ENCODE peak calls at places on chromosome 15, in eight cellular contexts. L, B, N, T, Z, A, G and K are unnamed samples.

GRCh38 chr15:66680502-66680901 is 21.5 kb upstream of the SMAD6 start:
- DNase-seq in L (no peak), B (no peak), N (no peak), T (no peak), Z (no peak), A (no peak), G (no peak), K (no peak)

GRCh38 chr15:60869851-60870250 is 359.3 kb downstream of the RORA start:
- DNase-seq in L (no peak), B (no peak), N (no peak), T (no peak), Z (no peak), A (no peak), G (no peak), K (no peak)

GRCh38 chr15:43877371-43877770 is 50.6 kb downstream of the WDR76 start:
- DNase-seq in L (no peak), B (no peak), N (no peak), T (no peak), Z (no peak), A (no peak), G (no peak), K (no peak)

GRCh38 chr15:77112819-77113569 is 42.1 kb upstream of the TSPAN3 start:
- DNase-seq in L (no peak), B (peak), N (peak), T (no peak), Z (no peak), A (no peak), G (no peak), K (no peak)

GRCh38 chr15:59138243-59138642 is 33.3 kb downstream of the CCNB2 start:
- DNase-seq in L (no peak), B (peak), N (peak), T (peak), Z (peak), A (no peak), G (peak), K (no peak)

GRCh38 chr15:67755264-67755663 is 70.0 kb upstream of the SKOR1 start:
- DNase-seq in L (no peak), B (no peak), N (no peak), T (no peak), Z (no peak), A (no peak), G (no peak), K (no peak)

GRCh38 chr15:43513550-43513949 is 3.9 kb upstream of the MAP1A start:
- DNase-seq in L (no peak), B (no peak), N (no peak), T (peak), Z (no peak), A (no peak), G (no peak), K (no peak)

GRCh38 chr15:100973351-100974034 is 54.3 kb downstream of the LRRK1 start:
- DNase-seq in L (peak), B (peak), N (no peak), T (no peak), Z (peak), A (no peak), G (no peak), K (no peak)

GRCh38 chr15:76932090-76932966 is 779 bp downstream of the RCN2 start:
- DNase-seq in L (no peak), B (peak), N (no peak), T (no peak), Z (no peak), A (no peak), G (no peak), K (no peak)

GRCh38 chr15:25863067-25863967 is at the start of gene ATP10A:
- DNase-seq in L (peak), B (peak), N (no peak), T (peak), Z (peak), A (no peak), G (peak), K (no peak)

GRCh38 chr15:77482570-77482969 is 61.9 kb downstream of the HMG20A start:
- DNase-seq in L (no peak), B (no peak), N (no peak), T (peak), Z (no peak), A (no peak), G (no peak), K (no peak)

GRCh38 chr15:58066042-58066867 is 744 bp upstream of the ALDH1A2 start:
- DNase-seq in L (peak), B (peak), N (peak), T (peak), Z (peak), A (peak), G (peak), K (peak)

GRCh38 chr15:61835476-61836106 is 224.7 kb downstream of the VPS13C start:
- DNase-seq in L (no peak), B (peak), N (peak), T (peak), Z (peak), A (peak), G (peak), K (peak)

GRCh38 chr15:59687831-59688230 is 1.3 kb downstream of the BNIP2 start:
- DNase-seq in L (no peak), B (no peak), N (no peak), T (no peak), Z (no peak), A (peak), G (no peak), K (no peak)

GRCh38 chr15:69325456-69325971 is 26.8 kb downstream of the PAQR5 start:
- DNase-seq in L (no peak), B (no peak), N (no peak), T (no peak), Z (no peak), A (no peak), G (no peak), K (no peak)

GRCh38 chr15:80953953-80954778 is 35.5 kb downstream of the MESD start:
- DNase-seq in L (no peak), B (no peak), N (no peak), T (peak), Z (no peak), A (peak), G (no peak), K (no peak)

GRCh38 chr15:90749754-90750153 is 32.6 kb downstream of the BLM start:
- DNase-seq in L (no peak), B (no peak), N (no peak), T (no peak), Z (no peak), A (no peak), G (no peak), K (no peak)

GRCh38 chr15:63073497-63074172 is 31.1 kb downstream of the TPM1 start:
- DNase-seq in L (no peak), B (no peak), N (no peak), T (no peak), Z (no peak), A (no peak), G (no peak), K (no peak)

GRCh38 chr15:75049392-75049791 is 26.0 kb downstream of the PPCDC start:
- DNase-seq in L (no peak), B (no peak), N (peak), T (no peak), Z (no peak), A (no peak), G (peak), K (peak)

GRCh38 chr15:73584699-73585420 is 48.3 kb downstream of the NPTN start:
- DNase-seq in L (no peak), B (no peak), N (no peak), T (no peak), Z (no peak), A (no peak), G (no peak), K (no peak)

GRCh38 chr15:61916104-61916503 is 144.1 kb downstream of the VPS13C start:
- DNase-seq in L (no peak), B (peak), N (no peak), T (no peak), Z (no peak), A (no peak), G (no peak), K (no peak)

GRCh38 chr15:67843571-67844387 is 3.9 kb upstream of the RNU6-1 start:
- DNase-seq in L (no peak), B (peak), N (no peak), T (no peak), Z (no peak), A (no peak), G (no peak), K (no peak)

GRCh38 chr15:90451215-90451850 is 63.3 kb downstream of the IQGAP1 start:
- DNase-seq in L (no peak), B (no peak), N (no peak), T (peak), Z (no peak), A (peak), G (no peak), K (no peak)

GRCh38 chr15:100468265-100468664 is 60.5 kb downstream of the CERS3 start:
- DNase-seq in L (no peak), B (peak), N (no peak), T (no peak), Z (no peak), A (no peak), G (peak), K (peak)

GRCh38 chr15:96356494-96357455 is 26.3 kb downstream of the NR2F2 start:
- DNase-seq in L (peak), B (peak), N (peak), T (peak), Z (peak), A (peak), G (peak), K (peak)

GRCh38 chr15:96350321-96350720 is 19.8 kb downstream of the NR2F2 start:
- DNase-seq in L (no peak), B (no peak), N (no peak), T (no peak), Z (no peak), A (no peak), G (no peak), K (no peak)

GRCh38 chr15:55740981-55741591 is 1.9 kb downstream of the PRTG start:
- DNase-seq in L (no peak), B (no peak), N (no peak), T (no peak), Z (no peak), A (no peak), G (no peak), K (no peak)

GRCh38 chr15:73318463-73319351 is 50.1 kb downstream of the HCN4 start:
- DNase-seq in L (no peak), B (peak), N (no peak), T (no peak), Z (peak), A (no peak), G (no peak), K (no peak)

GRCh38 chr15:101296418-101297405 is 1.7 kb upstream of the SNRPA1 start:
- DNase-seq in L (no peak), B (no peak), N (no peak), T (peak), Z (no peak), A (peak), G (no peak), K (no peak)

GRCh38 chr15:62107561-62108110 is 40.9 kb downstream of the C2CD4A start:
- DNase-seq in L (no peak), B (no peak), N (no peak), T (no peak), Z (no peak), A (no peak), G (no peak), K (no peak)

DNA sequence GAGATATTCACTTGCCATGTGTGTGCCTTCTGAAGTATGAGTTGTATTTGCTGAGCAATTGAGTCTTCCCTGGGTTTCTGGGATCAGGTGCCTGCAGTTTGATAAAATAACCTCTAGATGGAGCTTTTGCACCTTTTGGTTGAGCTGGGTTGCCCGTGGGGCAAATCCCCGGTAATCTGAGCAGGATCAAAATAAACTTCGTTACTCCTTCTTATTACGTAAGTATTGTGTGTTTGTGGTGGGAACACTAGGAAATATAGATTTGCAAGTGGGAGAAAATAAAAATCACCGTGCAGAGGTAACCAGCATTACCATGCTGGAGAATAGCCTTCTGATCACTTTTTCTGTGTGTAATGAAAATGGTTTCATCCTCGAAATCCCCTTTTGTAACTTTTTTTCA is 277.4 kb upstream of the NR2E3 start:
- DNase-seq in L (no peak), B (peak), N (no peak), T (peak), Z (peak), A (peak), G (no peak), K (no peak)
- TF ChIP-seq CTCF in L (peak), B (peak), N (peak), T (peak), Z (peak), A (peak), G (peak), K (no peak)

DNA sequence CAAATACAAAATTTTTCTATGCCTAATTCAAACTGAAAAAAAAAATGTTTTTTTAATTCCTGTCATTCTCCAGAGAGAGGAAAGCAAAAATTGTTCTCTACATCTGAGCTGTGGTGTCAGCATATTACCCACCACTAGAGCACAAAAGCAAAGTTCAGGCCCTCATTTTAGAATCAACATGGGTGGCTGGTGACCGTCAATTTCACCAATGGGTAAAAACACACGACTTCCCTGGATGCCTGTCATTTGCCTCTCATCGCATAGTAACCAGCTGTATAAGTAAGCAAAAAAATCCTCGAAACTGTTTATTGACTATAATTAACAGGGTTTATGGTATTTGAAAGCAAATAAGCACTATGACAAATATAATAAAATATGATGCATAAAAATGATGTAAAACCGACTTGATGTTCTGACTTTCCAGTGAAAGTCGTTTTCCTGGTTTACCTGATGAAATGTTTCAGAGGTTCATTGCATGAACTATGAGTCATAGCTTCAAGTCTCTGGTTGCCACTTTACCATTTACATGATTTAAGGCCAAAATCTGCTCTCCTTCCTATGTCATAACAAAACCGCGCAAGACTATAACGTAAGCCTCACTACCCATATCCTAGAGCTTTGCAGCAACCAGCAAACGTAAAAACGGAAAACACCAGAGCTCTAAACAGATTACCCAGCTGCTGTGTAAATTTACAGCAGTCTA is 60.5 kb downstream of the THBS1 start:
- DNase-seq in L (no peak), B (no peak), N (peak), T (peak), Z (no peak), A (peak), G (no peak), K (no peak)
- TF ChIP-seq CTCF in L (no peak), B (no peak), N (peak), T (peak), Z (no peak), A (no peak), G (no peak), K (no peak)

GRCh38 chr15:64099379-64099778 is 3.6 kb downstream of the SNX1 start:
- DNase-seq in L (no peak), B (no peak), N (no peak), T (no peak), Z (no peak), A (no peak), G (no peak), K (no peak)

GRCh38 chr15:64095795-64096485 is at the start of gene SNX1:
- DNase-seq in L (peak), B (peak), N (peak), T (peak), Z (peak), A (peak), G (peak), K (peak)

GRCh38 chr15:64095431-64095794 is 369 bp upstream of the SNX1 start:
- DNase-seq in L (no peak), B (no peak), N (no peak), T (no peak), Z (no peak), A (no peak), G (no peak), K (no peak)

GRCh38 chr15:64093627-64094417 is at the start of gene CIAO2A:
- DNase-seq in L (peak), B (peak), N (peak), T (peak), Z (peak), A (peak), G (peak), K (peak)

DNA sequence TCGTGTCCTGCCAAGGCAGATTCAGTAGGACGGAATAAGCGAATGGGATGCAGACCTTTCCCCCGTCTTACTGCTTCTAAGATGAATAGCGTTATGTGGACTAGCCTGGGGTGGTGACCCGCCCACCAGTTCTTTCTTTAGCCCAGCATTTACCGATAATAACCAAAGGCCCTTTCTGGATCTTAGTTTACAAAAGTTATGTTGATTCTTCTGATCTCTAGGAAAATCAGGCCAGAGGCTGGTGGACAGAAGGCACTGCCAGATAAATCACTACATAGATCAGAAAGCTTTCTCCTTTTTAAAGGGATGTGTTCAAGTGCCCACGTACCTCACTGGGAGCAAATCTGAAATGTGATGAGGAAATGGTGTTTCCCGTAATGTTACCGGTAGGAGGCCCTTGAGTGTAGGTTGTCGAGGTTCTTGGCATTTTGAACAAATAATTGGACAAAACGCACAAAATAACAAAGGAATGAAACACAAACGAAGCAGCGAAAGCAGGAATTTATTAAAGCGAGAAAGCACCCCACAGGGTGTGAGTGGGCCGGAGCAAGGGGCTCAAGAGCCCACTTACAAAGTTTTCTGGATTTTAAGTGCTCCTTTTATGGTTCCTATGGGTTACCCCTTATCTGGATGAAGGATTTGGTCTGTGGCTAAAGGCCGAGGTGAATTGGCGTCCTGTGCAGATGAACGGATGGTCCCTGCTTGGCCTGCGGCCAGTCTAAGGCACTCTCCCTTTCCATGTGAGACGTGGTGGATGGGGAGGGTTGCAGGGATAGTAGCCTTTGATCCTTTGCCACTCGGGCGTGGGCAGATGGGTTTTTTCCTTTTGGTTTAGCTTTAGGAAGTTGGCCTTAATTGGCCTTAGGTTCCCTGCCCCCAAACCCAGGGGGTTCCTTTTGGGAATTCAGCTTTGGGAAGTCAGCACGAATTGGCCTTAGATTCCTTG is 977 bp downstream of the SNX1 start:
- DNase-seq in L (no peak), B (peak), N (no peak), T (peak), Z (no peak), A (peak), G (no peak), K (no peak)
- TF ChIP-seq CTCF in L (no peak), B (peak), N (peak), T (peak), Z (no peak), A (peak), G (no peak), K (no peak)

GRCh38 chr15:35545316-35545824 is 595 bp downstream of the DPH6 start:
- DNase-seq in L (peak), B (peak), N (peak), T (peak), Z (no peak), A (peak), G (peak), K (no peak)
- TF ChIP-seq CTCF in L (no peak), B (peak), N (no peak), T (no peak), Z (no peak), A (no peak), G (no peak), K (no peak)

GRCh38 chr15:29613951-29614382 is 208.3 kb downstream of the TJP1 start:
- DNase-seq in L (no peak), B (no peak), N (no peak), T (peak), Z (peak), A (peak), G (no peak), K (no peak)
- TF ChIP-seq CTCF in L (no peak), B (no peak), N (peak), T (peak), Z (peak), A (peak), G (no peak), K (no peak)

GRCh38 chr15:22839046-22839705 is 710 bp downstream of the NIPA2 start:
- DNase-seq in L (no peak), B (no peak), N (no peak), T (no peak), Z (no peak), A (peak), G (no peak), K (no peak)

GRCh38 chr15:22838292-22839042 is at the start of gene NIPA2:
- DNase-seq in L (peak), B (peak), N (peak), T (peak), Z (peak), A (peak), G (peak), K (peak)
- TF ChIP-seq CTCF in L (no peak), B (no peak), N (no peak), T (no peak), Z (no peak), A (no peak), G (peak), K (no peak)

DNA sequence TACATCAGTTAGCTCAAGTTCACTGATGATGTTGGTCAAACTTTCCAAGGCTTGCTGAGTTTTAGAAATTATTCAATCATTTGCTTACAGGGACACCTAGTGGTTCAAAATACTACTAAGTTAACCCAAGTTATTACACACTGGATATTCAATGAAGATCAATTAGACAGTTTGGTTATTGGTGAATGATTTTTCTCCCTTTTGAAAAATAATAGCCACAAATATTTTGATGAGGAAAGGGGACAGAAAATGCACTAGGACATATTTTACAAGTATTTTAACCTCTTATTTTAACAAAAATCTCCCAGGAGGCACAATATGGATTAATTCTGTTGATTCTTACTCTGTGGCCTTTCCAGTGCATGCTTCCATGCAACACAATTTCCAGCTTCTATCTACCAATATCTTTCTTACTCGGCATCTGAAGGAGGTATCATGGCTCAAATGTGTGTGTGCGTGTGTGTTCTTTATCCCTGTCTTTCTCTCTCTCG is 20.1 kb upstream of the GOLGA6L2 start:
- DNase-seq in L (no peak), B (peak), N (no peak), T (peak), Z (no peak), A (peak), G (no peak), K (no peak)
- TF ChIP-seq CTCF in L (peak), B (peak), N (peak), T (peak), Z (no peak), A (peak), G (peak), K (no peak)

GRCh38 chr15:52679232-52680040 is at the start of gene ATOSA:
- DNase-seq in L (peak), B (peak), N (peak), T (peak), Z (peak), A (peak), G (peak), K (peak)
- TF ChIP-seq CTCF in L (no peak), B (no peak), N (no peak), T (no peak), Z (no peak), A (no peak), G (peak), K (no peak)